ENCODE peak calls at places on chromosome 5, in six cellular contexts. C, X, R, H, G and T are unnamed samples.

GRCh38 chr5:16178745-16179372 is 732 bp downstream of the MARCHF11 start:
- DNase-seq in X (peak; percentile 92), R (peak; percentile 92), G (peak; percentile 51), C (peak; percentile 67), H (peak; percentile 83), T (peak; percentile 43)

GRCh38 chr5:109450129-109450877 is 40.5 kb upstream of the PJA2 start:
- DNase-seq in C (no peak), H (no peak), G (no peak), R (no peak), X (peak; percentile 42), T (no peak)

GRCh38 chr5:89268460-89268859 is 385.5 kb upstream of the MEF2C start:
- DNase-seq in H (no peak), X (no peak), R (no peak), G (no peak), C (no peak), T (no peak)

GRCh38 chr5:102799017-102799416 is 43.9 kb downstream of the PAM start:
- DNase-seq in X (no peak), C (no peak), H (peak; percentile 37), R (no peak), G (no peak), T (no peak)

GRCh38 chr5:206927-207536 is 10.9 kb downstream of the CCDC127 start:
- DNase-seq in C (no peak), H (no peak), X (no peak), R (no peak), G (no peak), T (no peak)

GRCh38 chr5:31381299-31381698 is 150.6 kb downstream of the DROSHA start:
- DNase-seq in R (no peak), C (no peak), H (no peak), X (no peak), G (no peak), T (no peak)

GRCh38 chr5:102599289-102599688 is 100.5 kb upstream of the SLCO6A1 start:
- DNase-seq in H (no peak), X (no peak), C (no peak), G (no peak), R (no peak), T (no peak)

GRCh38 chr5:179187229-179187678 is 127.1 kb downstream of the ZNF354C start:
- DNase-seq in X (peak; percentile 69), C (no peak), G (peak; percentile 12), R (no peak), H (no peak), T (no peak)

GRCh38 chr5:55226934-55227737 is at the start of gene MCIDAS:
- DNase-seq in X (peak; percentile 81), H (peak; percentile 52), R (peak; percentile 70), C (no peak), G (peak; percentile 33), T (peak; percentile 6)

GRCh38 chr5:166509085-166509484 is 1782.4 kb upstream of the WWC1 start:
- DNase-seq in H (peak; percentile 19), G (peak; percentile 50), C (no peak), R (peak; percentile 50), X (no peak), T (no peak)

GRCh38 chr5:56979968-56980367 is 28.0 kb upstream of the MIER3 start:
- DNase-seq in G (no peak), R (no peak), X (no peak), H (no peak), C (no peak), T (no peak)

GRCh38 chr5:147756566-147756965 is 26.0 kb downstream of the JAKMIP2 start:
- DNase-seq in C (no peak), X (no peak), H (no peak), R (no peak), G (no peak), T (no peak)

GRCh38 chr5:33409435-33410146 is 31.2 kb upstream of the TARS1 start:
- DNase-seq in X (no peak), G (peak; percentile 81), C (no peak), R (no peak), H (no peak), T (peak; percentile 83)

GRCh38 chr5:148433826-148434225 is 50.1 kb downstream of the FBXO38 start:
- DNase-seq in X (no peak), R (no peak), H (no peak), C (no peak), G (no peak), T (no peak)

GRCh38 chr5:135476615-135477493 is 24.7 kb upstream of the TIFAB start:
- DNase-seq in C (no peak), G (no peak), X (no peak), R (no peak), H (no peak), T (no peak)

GRCh38 chr5:98349251-98349989 is 424.0 kb upstream of the RGMB start:
- DNase-seq in X (no peak), C (peak; percentile 15), H (peak; percentile 58), G (peak; percentile 60), R (no peak), T (peak; percentile 86)

GRCh38 chr5:74390822-74391221 is 249.7 kb downstream of the ENC1 start:
- DNase-seq in G (no peak), H (no peak), X (no peak), C (no peak), R (no peak), T (no peak)

GRCh38 chr5:26763151-26763550 is 275.2 kb downstream of the CDH9 start:
- DNase-seq in G (peak; percentile 14), C (no peak), X (no peak), R (no peak), H (no peak), T (no peak)

GRCh38 chr5:107254902-107255234 is 415.9 kb downstream of the EFNA5 start:
- DNase-seq in C (no peak), R (no peak), X (no peak), G (no peak), H (no peak), T (no peak)

GRCh38 chr5:44935262-44935661 is 126.5 kb downstream of the MRPS30 start:
- DNase-seq in G (peak; percentile 35), H (no peak), C (no peak), R (peak; percentile 37), X (peak; percentile 68), T (no peak)

GRCh38 chr5:135394095-135394494 is 4.9 kb downstream of the MACROH2A1 start:
- DNase-seq in R (no peak), X (no peak), G (no peak), C (no peak), H (no peak), T (no peak)

GRCh38 chr5:127988149-127988755 is 95.3 kb upstream of the SLC12A2 start:
- DNase-seq in C (no peak), R (no peak), G (peak; percentile 89), X (no peak), H (no peak), T (peak; percentile 96)

GRCh38 chr5:61304611-61305369 is 27.3 kb upstream of the ZSWIM6 start:
- DNase-seq in H (peak; percentile 94), C (no peak), G (peak; percentile 97), R (no peak), X (no peak), T (peak; percentile 94)

GRCh38 chr5:90909945-90910344 is 351.3 kb downstream of the ADGRV1 start:
- DNase-seq in X (no peak), H (peak; percentile 97), G (peak; percentile 13), R (no peak), C (no peak), T (no peak)

GRCh38 chr5:96868603-96869371 is 7.5 kb upstream of the ERAP2 start:
- DNase-seq in X (no peak), G (peak; percentile 72), R (peak; percentile 30), H (peak; percentile 71), C (no peak), T (peak; percentile 82)

GRCh38 chr5:179403426-179404147 is 58.3 kb upstream of the ADAMTS2 start:
- DNase-seq in X (peak; percentile 4), R (no peak), H (no peak), C (no peak), G (no peak), T (no peak)

DNA sequence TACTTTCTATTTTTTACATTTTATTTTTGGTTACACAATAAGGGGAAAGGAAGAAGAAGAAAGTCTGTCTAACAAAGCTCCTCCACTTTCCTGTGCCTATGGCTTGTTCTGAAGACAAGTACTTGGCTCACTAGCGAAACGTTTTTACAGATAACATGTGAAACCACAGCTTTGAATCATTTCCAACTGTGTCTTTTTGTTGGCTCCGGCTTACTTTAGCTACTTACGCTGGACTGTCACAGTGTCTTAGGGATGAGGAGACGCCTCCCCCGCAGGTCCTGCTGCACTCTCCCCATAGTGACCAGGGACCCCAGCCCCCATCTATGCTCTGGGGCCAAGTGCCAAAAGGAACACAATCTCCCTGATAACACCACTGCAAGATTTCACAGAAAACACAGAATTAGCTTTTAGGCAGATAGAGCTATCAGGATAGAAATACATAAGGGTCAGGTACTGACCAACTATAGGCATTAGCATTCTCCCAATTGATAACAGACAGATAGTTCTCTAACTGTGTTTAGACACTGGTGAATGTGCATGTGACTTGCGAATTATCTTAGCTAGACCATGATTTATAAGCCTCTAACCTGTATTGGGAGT is 219.0 kb downstream of the ADAMTS6 start:
- DNase-seq in G (peak; percentile 65), H (no peak), C (no peak), X (no peak), R (no peak), T (peak; percentile 93)
- H4K91ac ChIP-seq in G (no peak overlapping the region), H (no peak overlapping the region), C (no peak overlapping the region), X (no peak overlapping the region), R (no peak overlapping the region), T (no peak overlapping the region)

GRCh38 chr5:2330731-2331130 is 420.7 kb downstream of the IRX2 start:
- DNase-seq in X (no peak), H (no peak), G (no peak), R (no peak), C (no peak), T (no peak)
- H4K91ac ChIP-seq in X (no peak overlapping the region), H (no peak overlapping the region), G (no peak overlapping the region), R (no peak overlapping the region), C (no peak overlapping the region), T (no peak overlapping the region)

GRCh38 chr5:158096835-158097234 is 237.9 kb upstream of the CLINT1 start:
- DNase-seq in X (no peak), R (no peak), G (no peak), H (no peak), C (no peak), T (no peak)

DNA sequence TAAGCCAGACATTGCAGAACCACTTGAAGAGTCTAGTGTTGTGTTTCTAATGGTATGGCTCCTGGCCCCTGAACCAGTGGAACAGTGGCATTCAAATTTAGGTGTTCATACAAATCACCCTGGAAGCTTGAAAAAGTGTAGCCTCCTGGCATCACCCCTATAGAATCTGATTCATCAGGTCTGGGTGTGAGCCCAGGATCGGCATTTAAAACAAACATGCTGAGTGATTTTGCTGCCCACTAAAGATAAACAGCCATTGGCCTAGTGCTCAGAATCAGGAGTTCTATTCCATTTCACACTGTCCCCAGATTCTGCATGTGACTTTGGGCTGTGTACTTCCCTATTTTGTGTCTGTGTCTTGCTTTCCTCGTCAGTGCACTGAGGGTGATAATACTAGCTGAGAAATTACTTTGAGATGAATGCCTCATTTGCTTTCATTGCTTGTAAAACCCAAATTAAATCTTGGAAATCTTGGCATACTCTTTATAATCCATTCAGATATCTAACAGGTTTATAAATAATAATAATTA is 241.5 kb upstream of the CLINT1 start:
- DNase-seq in C (no peak), R (no peak), G (no peak), X (no peak), H (no peak), T (no peak)
- H4K91ac ChIP-seq in C (no peak overlapping the region), R (no peak overlapping the region), G (no peak overlapping the region), X (no peak overlapping the region), H (no peak overlapping the region), T (no peak overlapping the region)

DNA sequence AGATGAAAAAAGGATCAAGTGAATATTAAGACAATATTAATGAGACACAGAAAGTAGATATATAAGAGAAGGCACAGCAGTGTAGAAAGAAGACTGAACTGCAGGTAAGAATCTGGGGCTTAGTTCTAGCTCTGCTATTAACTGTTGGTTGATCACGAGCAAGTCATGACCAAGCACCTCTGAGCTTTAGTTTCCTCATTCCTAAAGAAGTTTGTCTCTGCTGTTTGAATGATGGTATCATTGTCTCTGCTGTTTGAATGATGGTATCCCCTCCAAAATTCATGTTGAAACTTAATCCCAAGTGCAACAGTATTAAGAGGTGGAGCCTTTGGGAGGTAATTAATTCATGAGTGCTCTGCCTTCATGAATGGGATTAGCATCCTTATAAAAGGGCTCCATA is 2.5 kb upstream of the NME5 start:
- DNase-seq in H (no peak), C (no peak), X (no peak), R (no peak), G (no peak), T (no peak)
- H4K91ac ChIP-seq in H (no peak overlapping the region), C (no peak overlapping the region), X (no peak overlapping the region), R (no peak overlapping the region), G (no peak overlapping the region), T (no peak overlapping the region)